ENCODE peak calls at places on chromosomes 13 and 19, in four cellular contexts. One of them, this sample, is unnamed.

GRCh38 chr19:13668964-13669363 is 95.4 kb upstream of the MRI1 start:
- DNase-seq in ureter: no peak
- DNase-seq in WTC11: no peak
- DNase-seq in cardiac fibroblast: no peak
- DNase-seq in this sample: no peak

GRCh38 chr19:13195678-13196077 is 45.5 kb downstream of the IER2 start:
- DNase-seq in ureter: no peak
- DNase-seq in WTC11: peak; percentile 87
- DNase-seq in cardiac fibroblast: no peak
- DNase-seq in this sample: peak; percentile 19

GRCh38 chr13:87129602-87130300 is 541.4 kb upstream of the SLITRK5 start:
- DNase-seq in ureter: no peak
- DNase-seq in WTC11: no peak
- DNase-seq in cardiac fibroblast: no peak
- DNase-seq in this sample: no peak

GRCh38 chr19:39780894-39781293 is 2.2 kb downstream of the LEUTX start:
- DNase-seq in ureter: no peak
- DNase-seq in WTC11: no peak
- DNase-seq in cardiac fibroblast: no peak
- DNase-seq in this sample: no peak

GRCh38 chr13:28494537-28494860 is 429 bp downstream of the FLT1 start:
- DNase-seq in ureter: no peak
- DNase-seq in WTC11: no peak
- DNase-seq in cardiac fibroblast: peak; percentile 24
- DNase-seq in this sample: no peak

GRCh38 chr19:6556480-6556879 is 25.7 kb downstream of the TNFSF9 start:
- DNase-seq in ureter: no peak
- DNase-seq in WTC11: no peak
- DNase-seq in cardiac fibroblast: peak; percentile 71
- DNase-seq in this sample: peak; percentile 54

GRCh38 chr19:31353826-31354225 is 4.6 kb upstream of the TSHZ3 start:
- DNase-seq in ureter: no peak
- DNase-seq in WTC11: peak; percentile 43
- DNase-seq in cardiac fibroblast: no peak
- DNase-seq in this sample: no peak

GRCh38 chr13:41058229-41059070 is 2.9 kb upstream of the WBP4 start:
- DNase-seq in ureter: no peak
- DNase-seq in WTC11: no peak
- DNase-seq in cardiac fibroblast: no peak
- DNase-seq in this sample: no peak

GRCh38 chr19:50777830-50778303 is 7.6 kb downstream of the GPR32 start:
- DNase-seq in ureter: no peak
- DNase-seq in WTC11: peak; percentile 71
- DNase-seq in cardiac fibroblast: no peak
- DNase-seq in this sample: peak; percentile 58

GRCh38 chr13:44117351-44117750 is 237.6 kb downstream of the LACC1 start:
- DNase-seq in ureter: no peak
- DNase-seq in WTC11: no peak
- DNase-seq in cardiac fibroblast: peak; percentile 18
- DNase-seq in this sample: peak; percentile 81

GRCh38 chr19:56942749-56943148 is 102.2 kb upstream of the PEG3 start:
- DNase-seq in ureter: peak; percentile 50
- DNase-seq in WTC11: no peak
- DNase-seq in cardiac fibroblast: no peak
- DNase-seq in this sample: no peak

GRCh38 chr19:15296841-15297415 is 35.4 kb downstream of the BRD4 start:
- DNase-seq in ureter: no peak
- DNase-seq in WTC11: no peak
- DNase-seq in cardiac fibroblast: no peak
- DNase-seq in this sample: no peak

This sample was measured in MV-4-11.